ENCODE peak calls at places on chromosomes 11 and 22, in five cellular contexts. One of them, this sample, is unnamed.

GRCh38 chr11:70270877-70271634 is 566 bp downstream of the PPFIA1 start:
- DNase-seq in Calu3: peak; percentile 60
- DNase-seq in mesenteric fat pad: no peak
- DNase-seq in AG09319: no peak
- DNase-seq in nucleus accumbens: no peak
- DNase-seq in this sample: peak; percentile 61

GRCh38 chr22:39351689-39352214 is 2.0 kb downstream of the SYNGR1 start:
- DNase-seq in Calu3: no peak
- DNase-seq in mesenteric fat pad: no peak
- DNase-seq in AG09319: no peak
- DNase-seq in nucleus accumbens: no peak
- DNase-seq in this sample: no peak

GRCh38 chr22:45127866-45128265 is 35.9 kb upstream of the NUP50 start:
- DNase-seq in Calu3: no peak
- DNase-seq in mesenteric fat pad: no peak
- DNase-seq in AG09319: no peak
- DNase-seq in nucleus accumbens: no peak
- DNase-seq in this sample: no peak

GRCh38 chr11:64787526-64788320 is 9.4 kb upstream of the SF1 start:
- DNase-seq in Calu3: peak; percentile 78
- DNase-seq in mesenteric fat pad: peak; percentile 91
- DNase-seq in AG09319: no peak
- DNase-seq in nucleus accumbens: peak; percentile 45
- DNase-seq in this sample: peak; percentile 85

GRCh38 chr11:62435741-62436485 is 17.1 kb downstream of the SCGB1A1 start:
- DNase-seq in Calu3: no peak
- DNase-seq in mesenteric fat pad: no peak
- DNase-seq in AG09319: no peak
- DNase-seq in nucleus accumbens: no peak
- DNase-seq in this sample: no peak

GRCh38 chr11:70731670-70732492 is 333.6 kb downstream of the CTTN start:
- DNase-seq in Calu3: no peak
- DNase-seq in mesenteric fat pad: no peak
- DNase-seq in AG09319: no peak
- DNase-seq in nucleus accumbens: no peak
- DNase-seq in this sample: no peak

GRCh38 chr11:74226907-74227306 is 55.8 kb downstream of the PPME1 start:
- DNase-seq in Calu3: no peak
- DNase-seq in mesenteric fat pad: no peak
- DNase-seq in AG09319: no peak
- DNase-seq in nucleus accumbens: no peak
- DNase-seq in this sample: peak; percentile 3

GRCh38 chr11:70445091-70445490 is 46.8 kb downstream of the CTTN start:
- DNase-seq in Calu3: no peak
- DNase-seq in mesenteric fat pad: no peak
- DNase-seq in AG09319: no peak
- DNase-seq in nucleus accumbens: no peak
- DNase-seq in this sample: no peak

GRCh38 chr22:40247976-40248375 is 70.3 kb downstream of the TNRC6B start:
- DNase-seq in Calu3: no peak
- DNase-seq in mesenteric fat pad: no peak
- DNase-seq in AG09319: no peak
- DNase-seq in nucleus accumbens: no peak
- DNase-seq in this sample: no peak

GRCh38 chr11:30143098-30143705 is 87.6 kb upstream of the FSHB start:
- DNase-seq in Calu3: peak; percentile 11
- DNase-seq in mesenteric fat pad: no peak
- DNase-seq in AG09319: no peak
- DNase-seq in nucleus accumbens: no peak
- DNase-seq in this sample: peak; percentile 13

GRCh38 chr11:2524446-2525165 is 79.8 kb downstream of the KCNQ1 start:
- DNase-seq in Calu3: no peak
- DNase-seq in mesenteric fat pad: peak; percentile 65
- DNase-seq in AG09319: no peak
- DNase-seq in nucleus accumbens: no peak
- DNase-seq in this sample: no peak

GRCh38 chr11:119651802-119652584 is 77.0 kb downstream of the NECTIN1 start:
- DNase-seq in Calu3: no peak
- DNase-seq in mesenteric fat pad: no peak
- DNase-seq in AG09319: no peak
- DNase-seq in nucleus accumbens: no peak
- DNase-seq in this sample: no peak

GRCh38 chr11:45930031-45930794 is 7.8 kb downstream of the LARGE2 start:
- DNase-seq in Calu3: no peak
- DNase-seq in mesenteric fat pad: no peak
- DNase-seq in AG09319: no peak
- DNase-seq in nucleus accumbens: peak; percentile 53
- DNase-seq in this sample: no peak

GRCh38 chr11:73167555-73167954 is 25.4 kb upstream of the FCHSD2 start:
- DNase-seq in Calu3: no peak
- DNase-seq in mesenteric fat pad: no peak
- DNase-seq in AG09319: no peak
- DNase-seq in nucleus accumbens: no peak
- DNase-seq in this sample: no peak

GRCh38 chr11:12724301-12725046 is 50.3 kb downstream of the TEAD1 start:
- DNase-seq in Calu3: peak; percentile 86
- DNase-seq in mesenteric fat pad: no peak
- DNase-seq in AG09319: peak; percentile 57
- DNase-seq in nucleus accumbens: peak; percentile 43
- DNase-seq in this sample: no peak

GRCh38 chr11:22337571-22338464 is at the start of gene SLC17A6:
- DNase-seq in Calu3: peak; percentile 32
- DNase-seq in mesenteric fat pad: no peak
- DNase-seq in AG09319: no peak
- DNase-seq in nucleus accumbens: no peak
- DNase-seq in this sample: peak; percentile 13

GRCh38 chr11:76806608-76807205 is 23.6 kb downstream of the TSKU start:
- DNase-seq in Calu3: no peak
- DNase-seq in mesenteric fat pad: peak; percentile 35
- DNase-seq in AG09319: no peak
- DNase-seq in nucleus accumbens: no peak
- DNase-seq in this sample: no peak

GRCh38 chr11:134024420-134025085 is 44.3 kb upstream of the JAM3 start:
- DNase-seq in Calu3: no peak
- DNase-seq in mesenteric fat pad: no peak
- DNase-seq in AG09319: no peak
- DNase-seq in nucleus accumbens: peak; percentile 40
- DNase-seq in this sample: no peak

GRCh38 chr11:35714882-35715612 is 52.5 kb downstream of the TRIM44 start:
- DNase-seq in Calu3: no peak
- DNase-seq in mesenteric fat pad: no peak
- DNase-seq in AG09319: no peak
- DNase-seq in nucleus accumbens: peak; percentile 58
- DNase-seq in this sample: no peak

GRCh38 chr11:69541001-69541285 is 59.5 kb downstream of the LINC01488 start:
- DNase-seq in Calu3: no peak
- DNase-seq in mesenteric fat pad: no peak
- DNase-seq in AG09319: no peak
- DNase-seq in nucleus accumbens: no peak
- DNase-seq in this sample: no peak

GRCh38 chr11:46278387-46279173 is 1.1 kb downstream of the CREB3L1 start:
- DNase-seq in Calu3: peak; percentile 53
- DNase-seq in mesenteric fat pad: no peak
- DNase-seq in AG09319: no peak
- DNase-seq in nucleus accumbens: no peak
- DNase-seq in this sample: peak; percentile 83

GRCh38 chr11:1573077-1573846 is 1.2 kb upstream of the DUSP8 start:
- DNase-seq in Calu3: peak; percentile 54
- DNase-seq in mesenteric fat pad: no peak
- DNase-seq in AG09319: no peak
- DNase-seq in nucleus accumbens: no peak
- DNase-seq in this sample: no peak

GRCh38 chr11:110086892-110087309 is 6.3 kb upstream of the ZC3H12C start:
- DNase-seq in Calu3: peak; percentile 19
- DNase-seq in mesenteric fat pad: no peak
- DNase-seq in AG09319: no peak
- DNase-seq in nucleus accumbens: no peak
- DNase-seq in this sample: no peak

GRCh38 chr11:106480581-106481185 is 403.2 kb downstream of the AASDHPPT start:
- DNase-seq in Calu3: no peak
- DNase-seq in mesenteric fat pad: no peak
- DNase-seq in AG09319: no peak
- DNase-seq in nucleus accumbens: no peak
- DNase-seq in this sample: no peak

GRCh38 chr11:72578991-72579815 is 95.0 kb downstream of the PDE2A start:
- DNase-seq in Calu3: no peak
- DNase-seq in mesenteric fat pad: peak; percentile 86
- DNase-seq in AG09319: no peak
- DNase-seq in nucleus accumbens: no peak
- DNase-seq in this sample: no peak

GRCh38 chr22:47204002-47204979 is 441.8 kb downstream of the TBC1D22A start:
- DNase-seq in Calu3: no peak
- DNase-seq in mesenteric fat pad: peak; percentile 88
- DNase-seq in AG09319: no peak
- DNase-seq in nucleus accumbens: no peak
- DNase-seq in this sample: no peak

GRCh38 chr11:69113646-69114340 is 41.9 kb upstream of the SMIM38 start:
- DNase-seq in Calu3: no peak
- DNase-seq in mesenteric fat pad: no peak
- DNase-seq in AG09319: no peak
- DNase-seq in nucleus accumbens: no peak
- DNase-seq in this sample: no peak

GRCh38 chr11:69647761-69648497 is 7.0 kb downstream of the CCND1 start:
- DNase-seq in Calu3: no peak
- DNase-seq in mesenteric fat pad: no peak
- DNase-seq in AG09319: no peak
- DNase-seq in nucleus accumbens: no peak
- DNase-seq in this sample: no peak

GRCh38 chr11:1863352-1864215 is 10.7 kb downstream of the LSP1 start:
- DNase-seq in Calu3: peak; percentile 86
- DNase-seq in mesenteric fat pad: peak; percentile 94
- DNase-seq in AG09319: peak; percentile 68
- DNase-seq in nucleus accumbens: peak; percentile 56
- DNase-seq in this sample: no peak

This sample was measured in HuH-7.5.